ENCODE peak calls at places on chromosomes 4 and X, in eight cellular contexts. R is MM.1S; X is CD4-positive, CD25-positive, alpha-beta regulatory T cell; U is PC-3; S is HCT116; Y is endothelial cell of umbilical vein; J is neuronal stem cell; O is lower lobe of right lung. D is an unnamed sample.

GRCh38 chrX:23317799-23318724 is 16.6 kb upstream of the PTCHD1 start:
- DNase-seq in U (peak; percentile 38), Y (peak; percentile 19), X (no peak), O (no peak), J (no peak), S (no peak), R (peak; percentile 18), D (no peak)

GRCh38 chr4:146654976-146655761 is 16.5 kb downstream of the POU4F2 start:
- DNase-seq in J (peak; percentile 57), X (no peak), R (no peak), U (no peak), S (no peak), O (no peak), Y (no peak), D (no peak)

GRCh38 chr4:139619644-139620043 is 46.0 kb upstream of the MGST2 start:
- DNase-seq in O (no peak), R (peak; percentile 36), S (no peak), U (peak; percentile 64), Y (no peak), X (no peak), J (no peak), D (peak; percentile 58)

GRCh38 chr4:147984065-147984777 is 252.3 kb downstream of the ARHGAP10 start:
- DNase-seq in J (peak; percentile 51), X (no peak), O (no peak), R (peak; percentile 14), U (peak; percentile 60), Y (peak; percentile 63), S (peak; percentile 13), D (peak; percentile 35)

GRCh38 chrX:29299689-29300088 is 712.4 kb downstream of the IL1RAPL1 start:
- DNase-seq in Y (no peak), X (no peak), U (peak; percentile 50), O (no peak), R (no peak), J (no peak), S (peak; percentile 15), D (no peak)

GRCh38 chrX:52213276-52213675 is 28.6 kb downstream of the MAGED4 start:
- DNase-seq in O (no peak), J (no peak), X (no peak), Y (no peak), R (no peak), S (no peak), U (no peak), D (no peak)

GRCh38 chrX:86121916-86122315 is 26.3 kb upstream of the DACH2 start:
- DNase-seq in U (no peak), Y (no peak), R (no peak), X (no peak), J (no peak), O (no peak), S (no peak), D (no peak)

GRCh38 chrX:40010550-40011364 is 87.0 kb downstream of the BCOR start:
- DNase-seq in O (no peak), Y (no peak), S (no peak), U (no peak), R (no peak), J (no peak), X (no peak), D (no peak)

GRCh38 chr4:661856-662761 is 12.0 kb downstream of the ATP5ME start:
- DNase-seq in Y (no peak), U (no peak), R (no peak), X (no peak), S (no peak), O (peak; percentile 45), J (no peak), D (no peak)

GRCh38 chrX:9482408-9482807 is 17.6 kb downstream of the TBL1X start:
- DNase-seq in U (peak; percentile 42), O (no peak), S (no peak), X (no peak), J (no peak), Y (peak; percentile 46), R (no peak), D (no peak)

GRCh38 chr4:7186081-7186480 is 6.3 kb upstream of the SORCS2 start:
- DNase-seq in O (peak; percentile 41), Y (no peak), U (no peak), S (no peak), R (no peak), X (no peak), J (no peak), D (peak; percentile 19)

GRCh38 chr4:8940792-8941491 is 69.3 kb upstream of the HMX1 start:
- DNase-seq in J (no peak), U (peak; percentile 49), S (no peak), Y (no peak), X (no peak), O (no peak), R (peak; percentile 55), D (peak; percentile 19)

GRCh38 chrX:153816821-153817220 is 13.5 kb downstream of the PDZD4 start:
- DNase-seq in O (no peak), Y (no peak), X (no peak), S (no peak), U (no peak), R (no peak), J (no peak), D (no peak)

GRCh38 chrX:1420371-1420770 is 28.5 kb upstream of the SLC25A6 start:
- DNase-seq in R (no peak), J (no peak), S (no peak), U (no peak), O (peak; percentile 41), Y (no peak), X (no peak), D (no peak)
- H3K36me3 ChIP-seq in R (no peaks in the 10 kb centered on the region), J (peaks cover 92% of the 10 kb centered on the region), S (peaks cover 30% of the 10 kb centered on the region), U (peaks cover 8% of the 10 kb centered on the region), O (peaks cover 42% of the 10 kb centered on the region), Y (peaks cover 24% of the 10 kb centered on the region), X (peaks cover 28% of the 10 kb centered on the region), D (peaks cover 2% of the 10 kb centered on the region)

DNA sequence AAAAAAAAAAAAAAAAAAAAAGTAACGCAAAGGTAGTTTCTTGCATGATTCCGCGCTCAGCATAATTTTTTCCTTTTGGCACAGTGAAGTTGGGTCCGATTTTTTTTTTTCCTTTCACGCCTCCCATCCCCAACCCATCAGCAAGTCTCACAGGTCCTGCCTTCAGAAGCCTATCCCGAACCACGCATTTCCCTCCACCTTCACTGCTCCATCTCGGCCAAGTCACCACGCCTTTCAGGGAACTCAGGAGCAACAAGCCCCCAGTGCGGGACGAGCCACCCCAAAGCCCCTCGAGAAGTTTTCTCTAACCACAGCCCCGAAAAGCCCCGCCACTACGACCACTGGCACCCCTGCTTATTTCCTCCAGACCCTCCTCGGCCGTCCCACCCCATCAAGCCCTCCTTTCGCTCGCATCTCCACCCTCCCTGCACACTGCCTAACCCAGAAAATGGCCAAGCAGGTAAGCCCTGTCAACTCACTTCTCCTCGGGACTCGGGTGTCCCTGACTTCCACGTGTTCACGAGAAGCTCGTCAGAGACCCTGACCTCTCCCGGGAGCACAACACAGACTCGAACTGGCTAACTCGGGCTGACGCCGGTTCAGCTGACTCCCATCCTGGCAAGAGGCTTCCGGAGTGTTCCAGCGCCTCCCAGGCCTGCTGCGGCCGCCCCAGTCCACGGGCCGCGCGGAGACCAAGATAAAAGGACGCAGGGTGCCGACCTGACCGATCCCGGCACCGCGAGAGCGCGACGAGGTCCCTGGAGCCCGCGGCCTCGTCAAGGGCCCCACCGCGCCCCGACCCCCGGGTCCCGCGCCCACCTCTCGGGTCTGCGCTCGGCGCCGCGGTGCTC is 839 bp downstream of the SLBP start:
- DNase-seq in U (peak; percentile 5), S (no peak), J (no peak), R (peak; percentile 31), X (no peak), Y (peak; percentile 65), O (peak; percentile 70), D (peak; percentile 57)
- H3K4me1 ChIP-seq in U (peaks cover 28% of the 10 kb centered on the region), S (peaks cover 39% of the 10 kb centered on the region), J (peaks cover 16% of the 10 kb centered on the region), R (peaks cover 13% of the 10 kb centered on the region), X (peaks cover 59% of the 10 kb centered on the region), Y (peaks cover 16% of the 10 kb centered on the region), O (peaks cover 65% of the 10 kb centered on the region), D (no peaks in the 10 kb centered on the region)

DNA sequence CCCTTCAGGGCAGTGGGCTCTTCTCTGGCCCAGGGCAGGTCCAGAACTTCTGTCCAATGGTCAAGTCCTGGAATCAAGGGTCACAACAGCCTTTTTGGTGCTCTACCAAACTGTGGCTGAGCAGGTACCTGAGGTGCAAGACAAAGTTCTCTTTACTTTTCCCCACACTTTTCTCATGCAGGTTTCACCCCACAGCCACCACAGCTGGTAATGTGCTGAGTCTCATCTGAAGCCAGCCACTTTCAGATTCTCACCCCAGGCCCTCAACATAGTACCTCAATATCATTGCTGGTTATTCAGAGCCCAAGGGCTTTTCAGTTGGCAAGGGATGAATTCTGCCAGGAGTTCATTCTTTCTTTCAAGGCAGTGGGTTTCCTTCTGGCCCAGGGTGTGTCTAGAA is 426.0 kb downstream of the TECRL start:
- DNase-seq in S (no peak), R (peak; percentile 36), O (no peak), J (no peak), X (no peak), U (no peak), Y (no peak), D (no peak)
- H3K9me3 ChIP-seq in S (peaks cover 9% of the 10 kb centered on the region), R (no peaks in the 10 kb centered on the region), O (peaks cover 19% of the 10 kb centered on the region), J (no peaks in the 10 kb centered on the region), X (no peaks in the 10 kb centered on the region), U (peaks cover 4% of the 10 kb centered on the region), Y (no peaks in the 10 kb centered on the region), D (no peaks in the 10 kb centered on the region)

GRCh38 chrX:129495941-129496340 is 27.3 kb downstream of the SMARCA1 start:
- DNase-seq in J (no peak), X (no peak), Y (no peak), S (no peak), R (no peak), U (peak; percentile 59), O (no peak), D (no peak)

GRCh38 chrX:129494887-129495286 is 28.4 kb downstream of the SMARCA1 start:
- DNase-seq in Y (no peak), O (no peak), S (no peak), U (no peak), J (no peak), X (no peak), R (no peak), D (no peak)

GRCh38 chrX:129496625-129497024 is 26.7 kb downstream of the SMARCA1 start:
- DNase-seq in O (no peak), J (no peak), Y (no peak), U (peak; percentile 38), X (no peak), S (no peak), R (no peak), D (no peak)

GRCh38 chrX:129490330-129490729 is 33.0 kb downstream of the SMARCA1 start:
- DNase-seq in U (no peak), J (no peak), X (no peak), S (no peak), R (no peak), Y (no peak), O (no peak), D (no peak)

DNA sequence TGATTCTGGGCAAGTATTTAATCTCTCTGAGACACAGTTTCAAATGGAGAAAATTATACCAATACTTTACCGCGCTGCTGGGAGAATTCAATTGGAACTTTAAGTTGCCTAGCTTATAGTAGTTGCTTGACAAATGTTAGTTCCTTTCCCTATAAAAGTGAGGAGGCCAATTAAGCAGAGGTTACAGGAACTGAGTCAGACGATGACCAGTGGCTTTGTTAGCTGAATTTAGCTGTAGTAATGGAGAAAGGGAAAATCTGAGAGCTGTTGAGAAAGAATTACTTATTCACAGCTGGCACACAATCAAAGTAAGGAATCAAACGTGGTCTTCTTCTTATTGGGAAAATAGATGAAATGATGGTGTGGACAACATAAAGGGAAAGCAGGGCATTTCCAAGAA is 29.6 kb downstream of the SMARCA1 start:
- DNase-seq in O (no peak), J (no peak), X (no peak), U (peak; percentile 77), R (no peak), S (no peak), Y (peak; percentile 37), D (no peak)
- H3K36me3 ChIP-seq in O (peaks cover 22% of the 10 kb centered on the region), J (peaks cover 100% of the 10 kb centered on the region), X (no peaks in the 10 kb centered on the region), U (peaks cover 23% of the 10 kb centered on the region), R (no peaks in the 10 kb centered on the region), S (no peaks in the 10 kb centered on the region), Y (peaks cover 4% of the 10 kb centered on the region), D (no peaks in the 10 kb centered on the region)

D was measured in small intestine.